ENCODE peak calls at places on chromosomes 5 and 9, in seven cellular contexts. N, M, G, H, I, S and J are unnamed samples.

GRCh38 chr9:134191455-134192209 is 27.3 kb upstream of the RNU6ATAC start:
- DNase-seq in N (no peak), M (no peak), G (no peak), H (no peak), I (no peak), S (no peak), J (no peak)

GRCh38 chr9:133004091-133005072 is 25.9 kb downstream of the GFI1B start:
- DNase-seq in N (no peak), M (no peak), G (no peak), H (peak; percentile 47), I (no peak), S (no peak), J (no peak)

GRCh38 chr9:34010979-34011378 is 37.7 kb downstream of the UBAP2 start:
- DNase-seq in N (no peak), M (no peak), G (no peak), H (no peak), I (peak; percentile 43), S (no peak), J (no peak)

GRCh38 chr5:171906703-171907590 is 99.5 kb downstream of the FBXW11 start:
- DNase-seq in N (no peak), M (no peak), G (no peak), H (peak; percentile 32), I (no peak), S (no peak), J (no peak)

GRCh38 chr5:124841829-124842712 is 95.6 kb upstream of the ZNF608 start:
- DNase-seq in N (no peak), M (no peak), G (no peak), H (no peak), I (peak; percentile 69), S (no peak), J (peak; percentile 12)

GRCh38 chr9:125431741-125432271 is 170.2 kb downstream of the GAPVD1 start:
- DNase-seq in N (peak; percentile 42), M (no peak), G (no peak), H (no peak), I (no peak), S (no peak), J (no peak)

GRCh38 chr9:720239-720881 is 121.1 kb upstream of the DMRT1 start:
- DNase-seq in N (no peak), M (no peak), G (no peak), H (peak; percentile 72), I (no peak), S (no peak), J (no peak)

GRCh38 chr5:134840811-134841210 is 5.0 kb upstream of the C5orf24 start:
- DNase-seq in N (no peak), M (no peak), G (no peak), H (peak; percentile 72), I (no peak), S (no peak), J (no peak)

GRCh38 chr9:130183133-130183762 is 11.0 kb downstream of the NCS1 start:
- DNase-seq in N (no peak), M (no peak), G (no peak), H (peak; percentile 80), I (peak; percentile 27), S (peak; percentile 82), J (peak; percentile 71)

GRCh38 chr5:137659209-137659608 is 76.7 kb downstream of the KLHL3 start:
- DNase-seq in N (no peak), M (no peak), G (no peak), H (no peak), I (no peak), S (no peak), J (no peak)

GRCh38 chr9:35500130-35500748 is 10.3 kb downstream of the RUSC2 start:
- DNase-seq in N (no peak), M (no peak), G (no peak), H (no peak), I (no peak), S (no peak), J (no peak)

GRCh38 chr9:110538169-110538568 is 41.4 kb downstream of the SVEP1 start:
- DNase-seq in N (no peak), M (no peak), G (no peak), H (no peak), I (no peak), S (no peak), J (peak; percentile 75)

GRCh38 chr5:33594006-33594405 is 153.2 kb downstream of the TARS1 start:
- DNase-seq in N (no peak), M (no peak), G (no peak), H (no peak), I (no peak), S (no peak), J (no peak)

GRCh38 chr5:133844836-133845235 is 123.6 kb downstream of the C5orf15 start:
- DNase-seq in N (peak; percentile 15), M (no peak), G (no peak), H (no peak), I (no peak), S (no peak), J (no peak)

GRCh38 chr9:121711281-121711680 is 59.8 kb downstream of the DAB2IP start:
- DNase-seq in N (no peak), M (no peak), G (no peak), H (no peak), I (no peak), S (peak; percentile 27), J (no peak)

GRCh38 chr9:130327781-130328348 is 62.3 kb downstream of the HMCN2 start:
- DNase-seq in N (no peak), M (no peak), G (no peak), H (no peak), I (peak; percentile 76), S (peak; percentile 64), J (peak; percentile 47)

GRCh38 chr5:111480346-111480745 is 32.0 kb downstream of the STARD4 start:
- DNase-seq in N (no peak), M (no peak), G (no peak), H (no peak), I (no peak), S (no peak), J (no peak)

GRCh38 chr5:111478266-111478665 is 34.1 kb downstream of the STARD4 start:
- DNase-seq in N (no peak), M (no peak), G (no peak), H (no peak), I (no peak), S (no peak), J (no peak)

GRCh38 chr5:111478898-111479297 is 33.4 kb downstream of the STARD4 start:
- DNase-seq in N (no peak), M (no peak), G (no peak), H (no peak), I (no peak), S (no peak), J (no peak)
- H3K4ac ChIP-seq in N (no peak overlapping the region), M (no peak overlapping the region), G (no peak overlapping the region), H (no peak overlapping the region), I (no peak overlapping the region), S (no peak overlapping the region), J (no peak overlapping the region)

DNA sequence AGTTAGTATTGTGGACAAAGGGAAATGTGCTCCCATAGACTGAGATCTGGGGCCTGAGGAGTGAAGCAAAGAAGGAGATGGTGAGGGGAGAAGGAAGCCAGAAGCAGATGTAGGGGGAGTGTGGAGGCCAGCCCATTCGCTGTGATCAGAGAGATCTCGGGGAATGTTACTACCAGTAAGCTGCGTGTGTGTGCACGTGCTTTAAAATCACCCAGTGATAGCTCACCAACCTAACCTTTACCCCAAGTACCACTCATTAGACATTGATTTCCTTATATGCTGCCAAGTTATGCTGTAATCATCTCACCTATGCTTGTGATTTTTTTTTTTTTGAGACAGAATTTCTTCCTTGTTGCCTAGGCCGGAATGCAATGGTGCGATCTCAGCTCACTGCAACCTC is 659.1 kb downstream of the IRX1 start:
- DNase-seq in N (no peak), M (no peak), G (no peak), H (no peak), I (no peak), S (no peak), J (no peak)
- H3K18ac ChIP-seq in N (no peak overlapping the region), M (no peak overlapping the region), G (no peak overlapping the region), H (no peak overlapping the region), I (no peak overlapping the region), S (no peak overlapping the region), J (no peak overlapping the region)

GRCh38 chr5:158718738-158719505 is 380.8 kb downstream of the EBF1 start:
- DNase-seq in N (no peak), M (no peak), G (no peak), H (no peak), I (no peak), S (peak; percentile 42), J (peak; percentile 21)

GRCh38 chr5:158720316-158720715 is 379.4 kb downstream of the EBF1 start:
- DNase-seq in N (no peak), M (no peak), G (no peak), H (no peak), I (no peak), S (no peak), J (no peak)

GRCh38 chr5:158727108-158727507 is 372.6 kb downstream of the EBF1 start:
- DNase-seq in N (no peak), M (no peak), G (no peak), H (no peak), I (peak; percentile 69), S (peak; percentile 18), J (no peak)

GRCh38 chr5:158725223-158725825 is 374.4 kb downstream of the EBF1 start:
- DNase-seq in N (no peak), M (no peak), G (no peak), H (no peak), I (no peak), S (no peak), J (no peak)

GRCh38 chr5:158722940-158723339 is 376.8 kb downstream of the EBF1 start:
- DNase-seq in N (peak; percentile 67), M (no peak), G (no peak), H (peak; percentile 36), I (no peak), S (no peak), J (no peak)
- H3K4ac ChIP-seq in N (no peak overlapping the region), M (no peak overlapping the region), G (no peak overlapping the region), H (no peak overlapping the region), I (no peak overlapping the region), S (no peak overlapping the region), J (no peak overlapping the region)

DNA sequence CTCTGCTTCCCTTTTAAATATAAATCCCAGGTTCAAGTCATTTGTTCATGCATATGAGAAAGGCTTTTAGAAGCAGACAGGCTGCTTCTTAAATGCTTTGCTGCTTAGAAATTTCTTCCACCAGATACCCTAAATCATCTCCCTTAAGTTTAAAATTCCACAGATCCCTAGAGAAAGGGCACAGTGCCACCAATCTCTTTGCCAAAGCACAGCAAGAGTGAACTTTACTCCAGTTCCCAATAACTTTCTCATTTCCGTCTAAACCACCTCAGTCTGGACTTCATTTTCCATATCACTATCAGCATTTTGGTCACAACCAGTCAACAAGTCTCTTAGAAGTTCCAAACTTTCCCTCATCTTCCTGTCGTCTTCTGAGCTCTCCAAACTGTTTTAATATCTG is 679.8 kb upstream of the FTMT start:
- DNase-seq in N (no peak), M (no peak), G (no peak), H (no peak), I (no peak), S (no peak), J (no peak)
- H3K18ac ChIP-seq in N (no peak overlapping the region), M (no peak overlapping the region), G (no peak overlapping the region), H (no peak overlapping the region), I (no peak overlapping the region), S (no peak overlapping the region), J (no peak overlapping the region)

DNA sequence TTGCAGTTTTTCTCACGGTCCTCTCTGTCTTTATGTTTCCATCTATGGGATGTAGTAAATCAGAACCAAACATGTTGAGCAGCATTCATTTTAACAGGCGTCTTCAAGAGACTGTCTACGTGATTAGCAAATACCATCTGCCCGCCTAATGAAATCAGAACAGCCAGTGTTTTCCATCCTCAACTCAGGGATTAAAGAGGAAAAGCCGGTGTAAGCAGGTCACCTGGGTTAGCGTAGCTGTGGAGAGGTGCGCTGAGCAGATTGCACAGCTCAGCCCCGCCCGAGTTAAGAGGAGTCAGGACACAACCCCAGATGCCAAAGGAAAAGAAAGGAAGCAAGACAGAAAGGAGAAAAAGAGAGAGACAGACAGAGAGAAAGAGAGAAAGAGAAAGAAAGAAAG is 54.3 kb upstream of the ANKRD33B start:
- DNase-seq in N (no peak), M (no peak), G (no peak), H (no peak), I (peak; percentile 27), S (no peak), J (no peak)
- H3K4ac ChIP-seq in N (no peak overlapping the region), M (no peak overlapping the region), G (no peak overlapping the region), H (no peak overlapping the region), I (no peak overlapping the region), S (no peak overlapping the region), J (peak overlapping the region; percentile 34)